ENCODE peak calls at places on chromosomes 4 and X, in nine cellular contexts. K, S, C, V, M, O, N, B and U are unnamed samples.

GRCh38 chr4:102503831-102504786 is 3.0 kb downstream of the NFKB1 start:
- DNase-seq in V (no peak), S (no peak), N (no peak), M (no peak), K (no peak), B (no peak), C (no peak), O (no peak), U (no peak)

GRCh38 chrX:140050906-140051305 is 85.6 kb upstream of the CXorf66 start:
- DNase-seq in K (no peak), O (no peak), B (no peak), V (no peak), C (no peak), M (no peak), S (no peak), N (no peak), U (no peak)

GRCh38 chr4:7708981-7709380 is 230.7 kb downstream of the AFAP1 start:
- DNase-seq in V (no peak), M (no peak), S (no peak), B (no peak), C (no peak), K (no peak), O (no peak), N (no peak), U (no peak)

GRCh38 chr4:71389149-71389840 is 50.5 kb downstream of the SLC4A4 start:
- DNase-seq in M (no peak), B (no peak), O (peak), S (no peak), V (no peak), C (no peak), K (no peak), N (no peak), U (no peak)

GRCh38 chrX:71282514-71283408 is 674 bp upstream of the NONO start:
- DNase-seq in B (no peak), C (no peak), O (no peak), S (no peak), M (peak), V (no peak), N (no peak), K (no peak), U (no peak)

GRCh38 chrX:26925088-26925487 is 538.1 kb downstream of the PPP4R3C start:
- DNase-seq in V (peak), B (no peak), O (no peak), M (no peak), N (no peak), C (no peak), S (no peak), K (no peak), U (no peak)

GRCh38 chr4:158622251-158622650 is 49.4 kb downstream of the C4orf46 start:
- DNase-seq in K (no peak), M (no peak), B (no peak), N (no peak), C (no peak), S (no peak), V (no peak), O (no peak), U (no peak)

GRCh38 chrX:53235566-53235965 is 10.6 kb upstream of the KDM5C start:
- DNase-seq in M (no peak), B (no peak), N (no peak), S (no peak), V (no peak), O (no peak), C (no peak), K (no peak), U (no peak)

GRCh38 chr4:53755656-53756055 is 164.4 kb upstream of the LNX1 start:
- DNase-seq in V (no peak), M (no peak), C (no peak), S (no peak), B (no peak), O (no peak), K (no peak), N (no peak), U (no peak)

GRCh38 chrX:74922922-74923321 is 2.3 kb downstream of the NEXMIF start:
- DNase-seq in N (no peak), M (no peak), K (no peak), C (no peak), S (no peak), B (no peak), O (no peak), V (no peak), U (no peak)
- TF ChIP-seq POLR2A in N (no peak), M (no peak), K (no peak), C (no peak), S (no peak), B (no peak), O (no peak), V (no peak), U (no peak)

GRCh38 chr4:88807499-88807898 is 109.9 kb upstream of the NAP1L5 start:
- DNase-seq in B (no peak), V (peak), K (no peak), S (no peak), M (no peak), C (no peak), N (no peak), O (no peak), U (no peak)
- TF ChIP-seq POLR2AphosphoS5 in B (no peak), V (no peak), K (no peak), S (no peak), M (no peak), C (no peak), N (no peak), O (no peak), U (no peak)

GRCh38 chrX:9593756-9594155 is 128.9 kb downstream of the TBL1X start:
- DNase-seq in O (no peak), M (no peak), K (no peak), N (no peak), C (no peak), V (no peak), S (no peak), B (no peak), U (no peak)

GRCh38 chrX:9587551-9588096 is 122.8 kb downstream of the TBL1X start:
- DNase-seq in K (no peak), C (no peak), S (no peak), O (no peak), N (no peak), M (no peak), B (no peak), V (no peak), U (no peak)

GRCh38 chrX:9586992-9587392 is 122.1 kb downstream of the TBL1X start:
- DNase-seq in B (no peak), K (no peak), V (no peak), M (no peak), N (no peak), C (no peak), O (no peak), S (no peak), U (no peak)

GRCh38 chrX:9595131-9595530 is 130.3 kb downstream of the TBL1X start:
- DNase-seq in S (no peak), O (no peak), B (no peak), N (no peak), V (no peak), M (no peak), K (no peak), C (no peak), U (no peak)

DNA sequence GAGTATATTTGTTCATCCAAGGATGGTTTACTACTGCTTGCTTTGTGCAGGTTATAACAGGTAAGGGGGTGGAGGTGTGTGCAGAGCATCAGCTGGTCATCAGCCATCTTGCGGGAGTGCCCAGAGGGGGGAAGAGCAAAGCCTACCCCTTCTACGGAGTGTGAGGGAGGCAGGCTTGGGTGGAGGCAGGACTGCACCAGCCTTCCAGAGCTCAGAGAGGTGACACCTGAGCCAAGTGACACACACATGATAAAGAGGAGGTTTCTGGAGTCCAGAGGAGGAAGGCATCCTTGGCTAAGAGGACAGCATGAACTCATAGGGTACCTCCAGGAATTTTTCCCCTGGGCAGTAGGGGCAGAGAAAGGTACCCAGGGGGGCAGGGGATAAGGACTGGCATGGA is 126.6 kb downstream of the TBL1X start:
- DNase-seq in O (no peak), N (no peak), B (no peak), S (no peak), K (no peak), C (no peak), M (no peak), V (no peak), U (no peak)
- TF ChIP-seq CTCF in O (no peak), N (no peak), B (no peak), S (no peak), K (no peak), C (no peak), M (no peak), V (no peak), U (no peak)

DNA sequence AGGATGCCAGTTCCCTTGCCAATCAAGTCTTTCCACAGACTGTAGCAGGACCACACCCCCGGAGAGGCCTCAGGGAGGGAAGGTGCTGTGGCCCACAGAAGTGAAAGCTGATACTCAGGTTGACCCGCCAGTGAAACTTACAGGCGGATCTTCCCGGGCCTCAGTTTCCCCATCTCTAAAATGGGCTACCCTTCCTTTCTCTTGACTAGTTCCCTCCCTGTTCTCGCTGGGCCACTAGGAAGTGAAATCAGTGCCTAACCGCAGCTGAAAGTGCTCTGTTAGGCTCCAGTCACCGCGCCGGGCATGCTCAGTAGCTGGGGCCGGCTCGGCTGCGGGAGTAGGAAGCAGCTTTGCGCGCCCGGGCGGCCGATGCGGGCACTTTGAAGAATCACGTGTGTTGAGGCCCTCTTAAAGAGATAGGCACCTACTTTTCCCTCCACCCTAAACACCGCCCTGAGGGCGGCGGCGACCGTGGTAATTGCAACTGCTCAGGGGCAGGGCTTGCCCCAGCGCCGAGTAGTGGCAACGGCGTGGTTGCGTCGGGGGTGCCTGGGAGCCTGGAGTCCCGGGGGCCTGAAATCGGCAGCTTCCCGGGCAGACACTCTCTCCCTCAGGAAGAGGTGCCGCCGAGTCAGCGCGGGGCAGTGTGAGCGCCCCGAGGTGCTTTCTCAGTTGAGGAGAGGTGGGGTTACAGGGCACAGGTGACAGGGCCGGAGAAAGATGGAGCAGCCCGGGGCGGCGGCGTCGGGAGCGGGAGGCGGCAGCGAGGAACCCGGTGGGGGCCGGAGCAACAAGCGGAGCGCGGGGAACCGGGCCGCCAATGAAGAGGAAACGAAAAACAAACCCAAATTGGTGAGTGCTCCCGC is at the start of gene DIAPH2:
- DNase-seq in C (peak), V (peak), N (peak), K (peak), B (peak), O (peak), S (peak), M (peak), U (peak)
- TF ChIP-seq POLR2A in C (peak), V (no peak), N (no peak), K (no peak), B (no peak), O (no peak), S (peak), M (no peak), U (no peak)

DNA sequence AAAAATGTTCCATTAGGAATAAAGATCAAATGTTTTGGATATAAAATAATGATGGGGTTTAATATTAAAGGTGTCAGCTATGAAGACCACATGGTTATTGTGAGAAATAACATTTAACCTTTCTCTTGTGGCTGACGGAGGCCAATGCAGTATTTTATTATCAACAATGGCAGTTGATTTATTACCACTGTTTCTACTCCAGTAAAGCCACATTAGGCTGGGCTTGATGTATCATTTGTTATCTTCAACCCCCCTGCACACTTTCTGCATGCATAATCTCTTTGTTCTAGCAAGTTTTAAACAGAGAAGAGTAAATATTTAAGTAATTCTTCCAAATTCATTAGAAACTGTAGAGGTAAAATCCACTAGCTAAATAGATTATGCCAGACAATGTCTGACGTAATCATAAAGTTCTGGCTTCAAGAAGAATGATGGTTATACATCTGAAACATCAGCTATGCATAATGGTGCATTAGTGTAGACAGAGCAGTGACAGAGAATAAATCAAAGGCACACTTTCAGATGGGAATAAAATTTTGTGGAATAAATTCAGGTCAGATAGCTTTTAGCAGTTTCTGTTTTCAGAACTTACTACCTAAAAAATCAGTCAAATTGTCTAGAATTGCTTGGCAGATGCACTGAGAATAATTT is 516.4 kb downstream of the PCDH18 start:
- DNase-seq in K (no peak), M (no peak), N (no peak), B (no peak), C (no peak), V (no peak), S (no peak), O (no peak), U (no peak)
- TF ChIP-seq POLR2AphosphoS5 in K (no peak), M (no peak), N (no peak), B (no peak), C (no peak), V (no peak), S (no peak), O (no peak), U (no peak)

DNA sequence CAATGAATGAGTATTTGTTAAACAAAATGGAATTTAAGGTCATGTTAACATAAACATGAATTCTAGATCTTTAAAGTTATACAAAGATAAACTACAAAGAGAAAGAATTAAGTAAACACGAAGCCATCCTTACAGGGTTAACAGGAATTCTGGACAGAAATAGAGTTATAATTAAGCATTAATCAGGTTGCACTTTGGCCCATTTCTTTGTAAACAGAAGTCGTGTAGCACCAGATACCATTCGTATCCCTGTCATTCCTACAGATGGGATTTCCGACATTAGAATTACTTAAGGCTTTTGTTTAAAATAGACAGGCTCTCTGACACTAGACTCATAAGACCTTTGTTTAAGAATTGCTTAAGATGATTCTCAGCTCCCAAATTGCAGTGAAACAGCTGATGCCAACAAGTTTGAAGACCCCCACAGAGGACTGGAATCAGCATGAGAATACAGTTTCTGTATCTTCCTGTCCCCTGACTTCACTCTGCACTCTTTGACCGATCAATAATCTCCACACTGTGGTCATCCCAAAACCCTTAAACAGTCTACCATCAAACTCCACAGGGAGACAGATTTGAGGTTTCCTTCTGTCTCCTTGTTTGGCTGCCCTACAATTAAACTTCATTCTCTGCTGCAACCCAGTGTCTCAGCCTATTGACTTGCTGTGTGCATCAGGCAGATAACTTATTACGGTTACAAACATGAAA is 22.3 kb upstream of the TMEM150C start:
- DNase-seq in B (no peak), V (no peak), O (no peak), C (no peak), K (no peak), S (no peak), M (no peak), N (no peak), U (no peak)
- TF ChIP-seq CTCF in B (no peak), V (no peak), O (no peak), C (no peak), K (no peak), S (no peak), M (no peak), N (no peak), U (no peak)

GRCh38 chrX:154349979-154350378 is 24.5 kb downstream of the FLNA start:
- DNase-seq in K (no peak), S (peak), B (no peak), N (no peak), O (no peak), M (no peak), V (no peak), C (no peak), U (no peak)

GRCh38 chrX:154349359-154349935 is 25.0 kb downstream of the FLNA start:
- DNase-seq in N (no peak), B (no peak), V (no peak), O (no peak), C (peak), K (no peak), S (peak), M (no peak), U (no peak)

GRCh38 chrX:154348114-154348531 is 26.3 kb downstream of the FLNA start:
- DNase-seq in B (no peak), K (no peak), M (no peak), O (no peak), C (no peak), N (no peak), S (no peak), V (no peak), U (peak)

GRCh38 chrX:154350429-154351182 is 23.8 kb downstream of the FLNA start:
- DNase-seq in C (peak), M (no peak), B (no peak), V (no peak), O (no peak), N (no peak), S (peak), K (no peak), U (no peak)

GRCh38 chrX:154348646-154349358 is 25.6 kb downstream of the FLNA start:
- DNase-seq in V (no peak), B (no peak), O (no peak), S (peak), M (no peak), C (no peak), N (no peak), K (no peak), U (peak)
- TF ChIP-seq POLR2A in V (no peak), B (no peak), O (no peak), S (no peak), M (no peak), C (no peak), N (no peak), K (no peak), U (no peak)